ENCODE peak calls at places on chromosomes 13 and 19, in six cellular contexts. Z is suprapubic skin, R is Panc1, B is upper lobe of left lung, H is transverse colon, X is stomach. C is an unnamed sample.
A peak's percentile ranks its signal among the peaks of the same experiment; 100 is the strongest.

GRCh38 chr19:6238643-6239281 is 41.0 kb downstream of the MLLT1 start:
- DNase-seq in Z (no peak), R (no peak), B (no peak), H (no peak), X (peak; percentile 73), C (no peak)

GRCh38 chr19:19337120-19337519 is 16.5 kb downstream of the MAU2 start:
- DNase-seq in Z (no peak), R (no peak), B (no peak), H (no peak), X (no peak), C (no peak)

GRCh38 chr19:16470911-16471811 is 609 bp downstream of the EPS15L1 start:
- DNase-seq in Z (peak; percentile 71), R (no peak), B (peak; percentile 24), H (peak; percentile 26), X (no peak), C (no peak)

GRCh38 chr19:15159251-15159650 is 41.5 kb downstream of the NOTCH3 start:
- DNase-seq in Z (no peak), R (no peak), B (no peak), H (no peak), X (no peak), C (no peak)

GRCh38 chr13:40370662-40371061 is 295.8 kb downstream of the FOXO1 start:
- DNase-seq in Z (no peak), R (no peak), B (no peak), H (no peak), X (no peak), C (no peak)

GRCh38 chr19:55486971-55487883 is 1.0 kb upstream of the SSC5D start:
- DNase-seq in Z (peak; percentile 81), R (no peak), B (no peak), H (peak; percentile 60), X (no peak), C (no peak)

GRCh38 chr13:31174018-31174417 is 12.3 kb upstream of the HSPH1 start:
- DNase-seq in Z (no peak), R (no peak), B (no peak), H (no peak), X (no peak), C (no peak)

GRCh38 chr13:32471187-32471922 is 43.4 kb upstream of the N4BP2L1 start:
- DNase-seq in Z (no peak), R (no peak), B (no peak), H (no peak), X (no peak), C (no peak)

GRCh38 chr13:101003566-101003965 is 329.0 kb upstream of the TMTC4 start:
- DNase-seq in Z (no peak), R (no peak), B (no peak), H (no peak), X (no peak), C (no peak)

GRCh38 chr19:46944918-46945628 is 74.6 kb upstream of the NPAS1 start:
- DNase-seq in Z (peak; percentile 73), R (no peak), B (peak; percentile 31), H (peak; percentile 46), X (no peak), C (no peak)

GRCh38 chr19:33395561-33396550 is 22.3 kb downstream of the CEBPG start:
- DNase-seq in Z (peak; percentile 75), R (no peak), B (peak; percentile 57), H (no peak), X (peak; percentile 68), C (no peak)

GRCh38 chr13:83819611-83820010 is 62.7 kb downstream of the SLITRK1 start:
- DNase-seq in Z (no peak), R (no peak), B (no peak), H (no peak), X (no peak), C (no peak)

GRCh38 chr13:85170372-85170771 is 628.8 kb downstream of the SLITRK6 start:
- DNase-seq in Z (no peak), R (no peak), B (no peak), H (no peak), X (no peak), C (no peak)

GRCh38 chr19:18855647-18856384 is 24.1 kb downstream of the UPF1 start:
- DNase-seq in Z (no peak), R (no peak), B (no peak), H (no peak), X (no peak), C (no peak)

GRCh38 chr19:16380943-16381755 is 56.5 kb downstream of the KLF2 start:
- DNase-seq in Z (no peak), R (no peak), B (no peak), H (no peak), X (no peak), C (no peak)

GRCh38 chr19:42850981-42851717 is 28.4 kb downstream of the PSG1 start:
- DNase-seq in Z (peak; percentile 81), R (peak; percentile 78), B (peak; percentile 23), H (peak; percentile 15), X (no peak), C (peak; percentile 86)

GRCh38 chr19:31347828-31348314 is 1.4 kb downstream of the TSHZ3 start:
- DNase-seq in Z (no peak), R (no peak), B (no peak), H (no peak), X (no peak), C (no peak)

GRCh38 chr13:102901615-102902305 is 55.9 kb downstream of the ERCC5 start:
- DNase-seq in Z (no peak), R (no peak), B (no peak), H (no peak), X (no peak), C (no peak)

GRCh38 chr19:4061178-4061682 is 5.5 kb downstream of the ZBTB7A start:
- DNase-seq in Z (peak; percentile 95), R (no peak), B (peak; percentile 94), H (peak; percentile 95), X (peak; percentile 93), C (no peak)

GRCh38 chr13:82698383-82698782 is 1183.9 kb downstream of the SLITRK1 start:
- DNase-seq in Z (no peak), R (no peak), B (no peak), H (no peak), X (no peak), C (no peak)

GRCh38 chr19:18743281-18743825 is 47.8 kb downstream of the COMP start:
- DNase-seq in Z (no peak), R (no peak), B (peak; percentile 74), H (peak; percentile 70), X (peak; percentile 92), C (no peak)

GRCh38 chr19:15109768-15110417 is 2.7 kb downstream of the SYDE1 start:
- DNase-seq in Z (no peak), R (no peak), B (no peak), H (no peak), X (no peak), C (no peak)

GRCh38 chr19:1758959-1759903 is 5.9 kb downstream of the ONECUT3 start:
- DNase-seq in Z (no peak), R (no peak), B (no peak), H (no peak), X (no peak), C (no peak)

GRCh38 chr13:41605319-41606285 is 148.3 kb downstream of the RGCC start:
- DNase-seq in Z (no peak), R (no peak), B (no peak), H (no peak), X (no peak), C (no peak)

DNA sequence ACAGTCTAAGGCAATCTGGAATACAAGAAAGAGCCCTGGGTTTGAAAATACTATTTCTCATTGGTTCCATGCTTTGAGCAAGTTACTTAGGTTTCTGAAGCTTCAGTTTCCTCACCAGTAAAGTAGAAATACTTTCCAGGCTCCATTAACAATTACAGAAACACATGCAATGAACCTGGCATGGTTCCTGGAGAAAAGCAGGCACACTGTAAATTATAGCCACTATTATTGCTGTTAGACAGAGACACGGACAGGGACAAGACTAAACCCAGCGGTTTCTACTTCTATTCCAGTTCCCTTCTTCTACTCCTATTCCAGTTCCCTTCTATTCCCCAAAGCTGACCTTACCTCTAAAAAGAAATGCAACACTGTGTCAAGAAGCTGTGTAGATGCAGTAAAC is 41.2 kb downstream of the MIPEP start:
- DNase-seq in Z (no peak), R (no peak), B (no peak), H (no peak), X (no peak), C (no peak)
- H3K4me3 ChIP-seq in Z (no peak overlapping the region), R (no peak overlapping the region), B (no peak overlapping the region), H (no peak overlapping the region), X (no peak overlapping the region), C (no peak overlapping the region)

DNA sequence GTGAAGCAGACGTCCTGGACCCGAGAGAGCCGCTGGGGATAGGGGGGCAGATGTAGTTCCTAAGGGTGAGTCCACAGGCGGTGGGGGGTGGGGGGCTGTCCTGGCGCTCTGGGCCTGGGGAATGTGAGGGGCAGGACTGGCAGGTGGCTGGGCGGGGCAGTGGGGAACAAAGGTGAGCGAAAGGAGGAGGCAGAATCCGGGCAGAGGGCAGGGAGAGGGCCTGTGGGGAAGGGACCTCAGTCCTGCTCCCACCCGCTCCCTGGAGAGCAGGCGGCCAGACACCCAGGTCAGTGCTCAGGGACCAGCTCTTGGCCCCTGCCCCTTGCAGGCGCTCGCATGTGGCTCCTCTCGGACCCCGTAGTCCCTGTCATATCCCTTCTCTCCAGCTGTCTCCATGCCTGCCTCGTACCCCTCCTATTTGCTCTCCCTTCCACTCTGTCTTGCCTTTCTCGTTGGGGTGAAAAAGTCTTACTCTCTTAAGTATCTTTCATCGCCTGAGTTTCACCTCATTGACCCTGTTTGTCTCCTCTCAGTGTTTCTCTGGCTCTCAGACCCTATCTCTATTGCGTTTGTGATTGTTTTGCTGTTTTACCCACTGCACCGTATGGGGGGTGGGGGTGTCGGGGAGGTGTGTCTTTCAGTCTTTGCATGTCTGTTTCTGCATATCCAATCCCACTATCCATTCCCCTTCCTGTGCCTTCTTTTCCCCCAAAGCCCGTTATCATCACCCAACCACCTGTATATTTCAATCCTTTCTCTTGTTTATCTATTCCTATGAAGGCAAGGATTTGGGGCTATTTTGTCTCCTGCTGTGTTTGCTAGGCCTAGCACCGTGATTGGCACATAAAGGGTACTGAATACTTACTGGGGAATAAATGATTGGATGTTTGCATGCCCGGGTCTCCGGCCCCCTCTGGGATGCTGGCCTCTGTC is 5.8 kb downstream of the SPHK2 start:
- DNase-seq in Z (no peak), R (no peak), B (peak; percentile 24), H (peak; percentile 79), X (no peak), C (no peak)
- TF ChIP-seq POLR2AphosphoS5 in Z (no peak), R (no peak), B (no peak), H (peak; percentile 77), X (no peak), C (no peak)

GRCh38 chr13:28494537-28494860 is 429 bp downstream of the FLT1 start:
- DNase-seq in Z (no peak), R (no peak), B (no peak), H (no peak), X (no peak), C (no peak)

GRCh38 chr13:28492527-28493367 is 2.2 kb downstream of the FLT1 start:
- DNase-seq in Z (no peak), R (no peak), B (no peak), H (no peak), X (no peak), C (no peak)

GRCh38 chr13:28495586-28496564 is 947 bp upstream of the FLT1 start:
- DNase-seq in Z (no peak), R (no peak), B (peak; percentile 67), H (no peak), X (no peak), C (no peak)

GRCh38 chr13:28494861-28495585 is at the start of gene FLT1:
- DNase-seq in Z (peak; percentile 70), R (no peak), B (peak; percentile 45), H (no peak), X (peak; percentile 27), C (no peak)

GRCh38 chr13:28493740-28494536 is 990 bp downstream of the FLT1 start:
- DNase-seq in Z (no peak), R (no peak), B (no peak), H (no peak), X (no peak), C (no peak)
- H3K4me3 ChIP-seq in Z (peak overlapping the region; percentile 63), R (peak overlapping the region; percentile 24), B (peak overlapping the region; percentile 68), H (no peak overlapping the region), X (peak overlapping the region; percentile 57), C (peak overlapping the region; percentile 52)

GRCh38 chr19:39432677-39433025 is 3.1 kb downstream of the RPS16 start:
- DNase-seq in Z (no peak), R (no peak), B (no peak), H (no peak), X (no peak), C (no peak)
- TF ChIP-seq POLR2AphosphoS5 in Z (no peak), R (no peak), B (no peak), H (no peak), X (no peak), C (no peak)

C was measured in esophagus muscularis mucosa.